ENCODE peak calls at places on chromosomes 6 and 20, in eight cellular contexts. A is AG04450; G is stimulated activated CD8-positive, alpha-beta memory T cell treated with anti-CD3 and anti-CD28 coated beads, Interleukin-7, amount 100 ng/mL, for 1 hour; M is thoracic aorta; I is Panc1; Q is right atrium auricular region; W is B cell; N is Right ventricle myocardium inferior. P is an unnamed sample.

GRCh38 chr6:7439243-7439642 is 49.6 kb downstream of the RIOK1 start:
- DNase-seq in A (no peak), I (no peak), Q (no peak), N (no peak), W (no peak), M (no peak), G (no peak), P (no peak)

GRCh38 chr6:118387921-118388701 is 160.0 kb upstream of the PLN start:
- DNase-seq in A (peak; percentile 81), Q (no peak), N (no peak), W (no peak), I (peak; percentile 76), G (no peak), M (no peak), P (no peak)

GRCh38 chr20:31485450-31486339 is 10.6 kb downstream of the REM1 start:
- DNase-seq in Q (peak; percentile 84), W (no peak), A (no peak), M (no peak), G (no peak), N (peak; percentile 73), I (no peak), P (peak; percentile 4)

GRCh38 chr20:4896971-4897497 is 104.3 kb downstream of the SLC23A2 start:
- DNase-seq in N (peak; percentile 76), I (no peak), M (no peak), A (no peak), G (no peak), W (no peak), Q (peak; percentile 56), P (no peak)

GRCh38 chr20:7790189-7790588 is 150.1 kb downstream of the HAO1 start:
- DNase-seq in N (no peak), Q (no peak), G (no peak), M (no peak), A (no peak), W (no peak), I (no peak), P (no peak)

GRCh38 chr6:116450769-116451740 is 10.1 kb upstream of the CALHM6 start:
- DNase-seq in W (peak; percentile 57), G (no peak), I (no peak), Q (no peak), N (peak; percentile 61), M (no peak), A (no peak), P (no peak)

GRCh38 chr6:4732691-4733315 is 43.4 kb upstream of the CDYL start:
- DNase-seq in G (no peak), Q (peak; percentile 67), W (no peak), A (peak; percentile 66), I (peak; percentile 27), M (no peak), N (peak; percentile 70), P (no peak)

GRCh38 chr20:14712302-14712739 is 374.9 kb upstream of the FLRT3 start:
- DNase-seq in N (no peak), A (peak; percentile 63), I (peak; percentile 15), Q (no peak), W (no peak), M (no peak), G (no peak), P (no peak)

GRCh38 chr6:156396068-156396771 is 381.0 kb upstream of the ARID1B start:
- DNase-seq in M (no peak), W (peak; percentile 54), A (no peak), I (no peak), Q (no peak), N (no peak), G (no peak), P (no peak)

GRCh38 chr6:134451529-134451928 is 133.6 kb upstream of the SGK1 start:
- DNase-seq in I (no peak), Q (no peak), W (no peak), M (no peak), A (no peak), G (no peak), N (no peak), P (no peak)

GRCh38 chr20:30485331-30486102 is 771.9 kb upstream of the DEFB115 start:
- DNase-seq in I (no peak), M (no peak), A (no peak), W (peak; percentile 26), Q (no peak), G (no peak), N (no peak), P (no peak)

GRCh38 chr6:37320649-37321048 is 33.1 kb upstream of the RNF8 start:
- DNase-seq in N (no peak), I (no peak), W (no peak), G (no peak), A (no peak), Q (no peak), M (no peak), P (no peak)

GRCh38 chr6:130958468-130958867 is 104.6 kb downstream of the EPB41L2 start:
- DNase-seq in N (no peak), A (no peak), I (no peak), M (no peak), Q (no peak), G (no peak), W (no peak), P (no peak)

GRCh38 chr6:28443112-28443773 is at the start of gene ZSCAN23:
- DNase-seq in M (no peak), Q (peak; percentile 87), A (peak; percentile 70), W (peak; percentile 54), I (peak; percentile 20), N (peak; percentile 79), G (peak; percentile 65), P (peak; percentile 34)

GRCh38 chr20:46351357-46352058 is 43.2 kb upstream of the CDH22 start:
- DNase-seq in I (no peak), M (no peak), W (no peak), G (no peak), Q (no peak), N (peak; percentile 49), A (no peak), P (no peak)

GRCh38 chr6:154542747-154543146 is 32.3 kb upstream of the CNKSR3 start:
- DNase-seq in M (no peak), N (no peak), G (no peak), I (no peak), W (no peak), A (no peak), Q (no peak), P (no peak)

GRCh38 chr20:13008761-13009681 is at the start of gene SPTLC3:
- DNase-seq in Q (peak; percentile 73), M (no peak), G (no peak), I (no peak), W (no peak), N (no peak), A (no peak), P (peak; percentile 24)

GRCh38 chr20:44615876-44616603 is 33.7 kb downstream of the PKIG start:
- DNase-seq in M (no peak), W (no peak), G (no peak), Q (no peak), I (no peak), N (no peak), A (no peak), P (peak; percentile 98)

GRCh38 chr6:117491916-117492315 is 9.4 kb downstream of the DCBLD1 start:
- DNase-seq in M (no peak), I (no peak), N (no peak), G (no peak), Q (no peak), W (no peak), A (no peak), P (no peak)

GRCh38 chr6:105985816-105986632 is 100.1 kb upstream of the PRDM1 start:
- DNase-seq in I (no peak), N (peak; percentile 74), M (no peak), G (no peak), Q (no peak), W (no peak), A (no peak), P (no peak)

GRCh38 chr6:76230711-76231110 is 158.2 kb upstream of the IMPG1 start:
- DNase-seq in Q (no peak), A (no peak), M (no peak), G (no peak), I (no peak), W (no peak), N (no peak), P (no peak)

GRCh38 chr6:142474446-142475289 is 172.9 kb downstream of the ADGRG6 start:
- DNase-seq in G (no peak), N (no peak), Q (no peak), A (peak; percentile 44), I (peak; percentile 54), M (no peak), W (peak; percentile 33), P (peak; percentile 22)

GRCh38 chr6:39347906-39348585 is 25.5 kb upstream of the KCNK16 start:
- DNase-seq in Q (peak; percentile 77), G (peak; percentile 28), M (no peak), A (peak; percentile 20), I (peak; percentile 51), W (peak; percentile 76), N (no peak), P (no peak)

GRCh38 chr6:113855500-113856010 is 1.6 kb upstream of the MARCKS start:
- DNase-seq in A (no peak), I (no peak), M (no peak), Q (no peak), N (no peak), G (no peak), W (no peak), P (peak; percentile 73)

GRCh38 chr6:139194740-139195139 is 59.9 kb downstream of the HECA start:
- DNase-seq in Q (no peak), M (no peak), G (no peak), I (no peak), N (no peak), W (no peak), A (no peak), P (no peak)

GRCh38 chr6:160861824-160862223 is 129.7 kb upstream of the MAP3K4 start:
- DNase-seq in M (no peak), W (no peak), N (no peak), A (no peak), Q (no peak), I (no peak), G (no peak), P (no peak)

GRCh38 chr6:122007366-122007765 is 392.1 kb upstream of the HSF2 start:
- DNase-seq in N (no peak), A (peak; percentile 37), I (no peak), M (no peak), G (no peak), Q (no peak), W (no peak), P (no peak)

GRCh38 chr6:72857791-72858190 is 235.9 kb downstream of the KCNQ5 start:
- DNase-seq in G (no peak), M (no peak), W (no peak), N (no peak), Q (no peak), A (no peak), I (no peak), P (no peak)

GRCh38 chr6:108944058-108944457 is 95.8 kb downstream of the ARMC2 start:
- DNase-seq in N (no peak), I (no peak), Q (no peak), G (no peak), M (no peak), A (no peak), W (no peak), P (no peak)

GRCh38 chr6:148928811-148929210 is 182.0 kb downstream of the UST start:
- DNase-seq in Q (no peak), A (no peak), G (no peak), N (no peak), I (no peak), W (no peak), M (no peak), P (no peak)

GRCh38 chr20:63850689-63851547 is 10.4 kb upstream of the ABHD16B start:
- DNase-seq in M (no peak), Q (no peak), G (no peak), I (no peak), W (peak; percentile 59), A (no peak), N (no peak), P (no peak)

GRCh38 chr20:38671701-38672292 is 52.5 kb upstream of the SLC32A1 start:
- DNase-seq in M (no peak), W (no peak), Q (no peak), I (no peak), A (no peak), N (no peak), G (no peak), P (no peak)